ENCODE peak calls at places on chromosomes 6 and 20, in four cellular contexts. One of them, this sample, is unnamed. For H3K27me3, the result is how much of the 10 kb centered on the place peaks cover.

GRCh38 chr6:36235862-36236261 is 34.0 kb upstream of the PNPLA1 start:
- DNase-seq in pancreas: no peak
- DNase-seq in neural progenitor cell: no peak
- DNase-seq in effector memory CD4-positive, alpha-beta T cell: no peak
- DNase-seq in this sample: no peak

GRCh38 chr20:38825901-38826625 is 20.6 kb downstream of the PPP1R16B start:
- DNase-seq in neural progenitor cell: peak
- DNase-seq in effector memory CD4-positive, alpha-beta T cell: no peak
- DNase-seq in pancreas: no peak
- DNase-seq in this sample: no peak

GRCh38 chr6:161194374-161194773 is 79.5 kb downstream of the AGPAT4 start:
- DNase-seq in effector memory CD4-positive, alpha-beta T cell: no peak
- DNase-seq in neural progenitor cell: no peak
- DNase-seq in pancreas: no peak
- DNase-seq in this sample: no peak

GRCh38 chr6:35487653-35488516 is 9.0 kb downstream of the TEAD3 start:
- DNase-seq in pancreas: no peak
- DNase-seq in effector memory CD4-positive, alpha-beta T cell: no peak
- DNase-seq in neural progenitor cell: peak
- DNase-seq in this sample: no peak

GRCh38 chr20:52744441-52744840 is 227.7 kb upstream of the TSHZ2 start:
- DNase-seq in pancreas: no peak
- DNase-seq in neural progenitor cell: no peak
- DNase-seq in effector memory CD4-positive, alpha-beta T cell: no peak
- DNase-seq in this sample: no peak

GRCh38 chr20:36467076-36467999 is 74.0 kb upstream of the MYL9 start:
- DNase-seq in pancreas: peak
- DNase-seq in neural progenitor cell: no peak
- DNase-seq in effector memory CD4-positive, alpha-beta T cell: peak
- DNase-seq in this sample: no peak

GRCh38 chr6:126175251-126175650 is 164.7 kb upstream of the CENPW start:
- DNase-seq in pancreas: no peak
- DNase-seq in neural progenitor cell: no peak
- DNase-seq in effector memory CD4-positive, alpha-beta T cell: no peak
- DNase-seq in this sample: no peak

GRCh38 chr6:26270903-26271639 is 93.9 kb upstream of the BTN3A2 start:
- DNase-seq in neural progenitor cell: peak
- DNase-seq in pancreas: no peak
- DNase-seq in effector memory CD4-positive, alpha-beta T cell: peak
- DNase-seq in this sample: peak

GRCh38 chr20:460707-461106 is 1.6 kb downstream of the TBC1D20 start:
- DNase-seq in pancreas: no peak
- DNase-seq in effector memory CD4-positive, alpha-beta T cell: no peak
- DNase-seq in neural progenitor cell: no peak
- DNase-seq in this sample: no peak

GRCh38 chr6:52063584-52064400 is 23.6 kb downstream of the PKHD1 start:
- DNase-seq in effector memory CD4-positive, alpha-beta T cell: peak
- DNase-seq in pancreas: no peak
- DNase-seq in neural progenitor cell: peak
- DNase-seq in this sample: peak

GRCh38 chr6:25193865-25194679 is 85.1 kb upstream of the CARMIL1 start:
- DNase-seq in pancreas: no peak
- DNase-seq in effector memory CD4-positive, alpha-beta T cell: no peak
- DNase-seq in neural progenitor cell: no peak
- DNase-seq in this sample: no peak

GRCh38 chr6:5401845-5402738 is 140.8 kb downstream of the FARS2 start:
- DNase-seq in effector memory CD4-positive, alpha-beta T cell: no peak
- DNase-seq in neural progenitor cell: peak
- DNase-seq in pancreas: no peak
- DNase-seq in this sample: no peak

GRCh38 chr6:131065112-131065823 is 2.2 kb upstream of the EPB41L2 start:
- DNase-seq in neural progenitor cell: no peak
- DNase-seq in pancreas: no peak
- DNase-seq in effector memory CD4-positive, alpha-beta T cell: no peak
- DNase-seq in this sample: no peak

GRCh38 chr6:144008501-144009245 is 614 bp upstream of the PLAGL1 start:
- DNase-seq in effector memory CD4-positive, alpha-beta T cell: no peak
- DNase-seq in neural progenitor cell: peak
- DNase-seq in pancreas: no peak
- DNase-seq in this sample: no peak

GRCh38 chr20:51183443-51183842 is 160.5 kb upstream of the KCNG1 start:
- DNase-seq in pancreas: no peak
- DNase-seq in neural progenitor cell: no peak
- DNase-seq in effector memory CD4-positive, alpha-beta T cell: no peak
- DNase-seq in this sample: no peak

GRCh38 chr6:13463941-13464340 is 23.5 kb downstream of the GFOD1 start:
- DNase-seq in effector memory CD4-positive, alpha-beta T cell: no peak
- DNase-seq in pancreas: no peak
- DNase-seq in neural progenitor cell: no peak
- DNase-seq in this sample: no peak

GRCh38 chr6:86193821-86194220 is 551.1 kb upstream of the SYNCRIP start:
- DNase-seq in effector memory CD4-positive, alpha-beta T cell: no peak
- DNase-seq in neural progenitor cell: no peak
- DNase-seq in pancreas: no peak
- DNase-seq in this sample: no peak

GRCh38 chr6:20301256-20301655 is 89.0 kb upstream of the MBOAT1 start:
- DNase-seq in effector memory CD4-positive, alpha-beta T cell: no peak
- DNase-seq in neural progenitor cell: no peak
- DNase-seq in pancreas: no peak
- DNase-seq in this sample: no peak

GRCh38 chr6:151167034-151167433 is 72.7 kb upstream of the AKAP12 start:
- DNase-seq in pancreas: no peak
- DNase-seq in neural progenitor cell: no peak
- DNase-seq in effector memory CD4-positive, alpha-beta T cell: no peak
- DNase-seq in this sample: no peak

GRCh38 chr6:15996030-15996429 is 132.9 kb upstream of the MYLIP start:
- DNase-seq in neural progenitor cell: no peak
- DNase-seq in pancreas: no peak
- DNase-seq in effector memory CD4-positive, alpha-beta T cell: no peak
- DNase-seq in this sample: no peak

GRCh38 chr6:16001158-16001557 is 127.7 kb upstream of the MYLIP start:
- DNase-seq in effector memory CD4-positive, alpha-beta T cell: no peak
- DNase-seq in pancreas: no peak
- DNase-seq in neural progenitor cell: no peak
- DNase-seq in this sample: no peak

GRCh38 chr6:15997751-15998388 is 131.0 kb upstream of the MYLIP start:
- DNase-seq in neural progenitor cell: no peak
- DNase-seq in effector memory CD4-positive, alpha-beta T cell: no peak
- DNase-seq in pancreas: no peak
- DNase-seq in this sample: no peak

GRCh38 chr6:16002332-16003196 is 126.3 kb upstream of the MYLIP start:
- DNase-seq in effector memory CD4-positive, alpha-beta T cell: no peak
- DNase-seq in neural progenitor cell: no peak
- DNase-seq in pancreas: no peak
- DNase-seq in this sample: no peak

DNA sequence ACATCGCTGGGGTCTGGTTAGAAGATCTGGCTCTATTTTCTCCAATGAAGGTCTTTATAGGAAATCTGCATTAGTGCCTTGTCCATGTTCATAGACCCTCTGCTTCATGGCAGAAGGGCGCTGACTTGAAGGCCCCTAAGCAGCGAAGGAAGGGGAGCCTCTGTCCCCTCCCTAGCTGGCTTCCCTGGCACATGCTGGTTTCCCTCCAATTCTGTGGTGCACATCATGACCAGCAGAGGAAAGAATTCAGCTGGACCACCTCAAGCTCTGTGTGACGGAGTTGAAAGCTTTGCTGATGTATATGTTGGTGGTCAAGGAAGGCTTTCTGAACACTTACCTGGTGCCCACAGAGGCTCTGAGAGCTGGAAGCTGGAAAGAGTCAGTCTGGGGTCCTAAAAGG is 129.7 kb upstream of the MYLIP start:
- DNase-seq in pancreas: no peak
- DNase-seq in effector memory CD4-positive, alpha-beta T cell: no peak
- DNase-seq in neural progenitor cell: no peak
- DNase-seq in this sample: no peak
- H3K27ac ChIP-seq in pancreas: no peak
- H3K27ac ChIP-seq in effector memory CD4-positive, alpha-beta T cell: no peak
- H3K27ac ChIP-seq in neural progenitor cell: no peak
- H3K27ac ChIP-seq in this sample: no peak

GRCh38 chr6:100457251-100457990 is 7.3 kb downstream of the SIM1 start:
- DNase-seq in neural progenitor cell: peak
- DNase-seq in effector memory CD4-positive, alpha-beta T cell: no peak
- DNase-seq in pancreas: peak
- DNase-seq in this sample: no peak
- H3K4me3 ChIP-seq in neural progenitor cell: peak
- H3K4me3 ChIP-seq in effector memory CD4-positive, alpha-beta T cell: no peak
- H3K4me3 ChIP-seq in pancreas: peak
- H3K4me3 ChIP-seq in this sample: no peak

GRCh38 chr6:167345960-167346359 is 21.1 kb downstream of the TTLL2 start:
- DNase-seq in effector memory CD4-positive, alpha-beta T cell: no peak
- DNase-seq in pancreas: no peak
- DNase-seq in neural progenitor cell: no peak
- DNase-seq in this sample: no peak
- H3K27me3 ChIP-seq in effector memory CD4-positive, alpha-beta T cell: under half
- H3K27me3 ChIP-seq in pancreas: under half
- H3K27me3 ChIP-seq in neural progenitor cell: under half
- H3K27me3 ChIP-seq in this sample: under half

DNA sequence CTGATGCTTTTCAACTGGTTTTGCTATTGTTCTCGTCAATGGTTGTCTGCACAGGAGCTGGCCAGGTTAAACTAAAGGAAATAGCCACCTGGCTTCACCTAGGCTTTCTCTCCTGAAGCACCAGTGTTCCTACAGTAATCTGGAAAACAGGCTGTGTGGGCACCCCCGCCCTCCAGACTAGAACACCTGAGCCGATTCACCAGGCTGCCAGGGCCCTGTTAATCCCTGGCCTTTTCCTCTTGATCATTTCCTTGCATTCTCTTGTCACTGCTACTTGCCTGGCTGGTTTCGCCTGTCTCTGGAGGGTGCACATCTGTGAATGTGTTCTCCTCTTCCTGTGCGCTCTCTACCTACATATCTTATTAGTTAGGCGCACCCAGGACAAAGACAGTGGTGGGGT is 45.7 kb upstream of the EMILIN3 start:
- DNase-seq in pancreas: no peak
- DNase-seq in neural progenitor cell: no peak
- DNase-seq in effector memory CD4-positive, alpha-beta T cell: no peak
- DNase-seq in this sample: no peak
- H3K27ac ChIP-seq in pancreas: no peak
- H3K27ac ChIP-seq in neural progenitor cell: no peak
- H3K27ac ChIP-seq in effector memory CD4-positive, alpha-beta T cell: no peak
- H3K27ac ChIP-seq in this sample: no peak

GRCh38 chr6:100300221-100300736 is 164.4 kb downstream of the SIM1 start:
- DNase-seq in pancreas: no peak
- DNase-seq in neural progenitor cell: no peak
- DNase-seq in effector memory CD4-positive, alpha-beta T cell: no peak
- DNase-seq in this sample: no peak
- H3K4me3 ChIP-seq in pancreas: no peak
- H3K4me3 ChIP-seq in neural progenitor cell: no peak
- H3K4me3 ChIP-seq in effector memory CD4-positive, alpha-beta T cell: no peak
- H3K4me3 ChIP-seq in this sample: no peak

GRCh38 chr6:33974030-33974429 is 170.2 kb upstream of the MLN start:
- DNase-seq in effector memory CD4-positive, alpha-beta T cell: no peak
- DNase-seq in neural progenitor cell: no peak
- DNase-seq in pancreas: no peak
- DNase-seq in this sample: no peak

GRCh38 chr6:33967966-33968724 is 164.3 kb upstream of the MLN start:
- DNase-seq in pancreas: peak
- DNase-seq in neural progenitor cell: peak
- DNase-seq in effector memory CD4-positive, alpha-beta T cell: no peak
- DNase-seq in this sample: no peak

GRCh38 chr6:33975631-33976424 is 170.1 kb downstream of the GRM4 start:
- DNase-seq in effector memory CD4-positive, alpha-beta T cell: no peak
- DNase-seq in pancreas: no peak
- DNase-seq in neural progenitor cell: peak
- DNase-seq in this sample: no peak

GRCh38 chr6:33974471-33974870 is 170.7 kb upstream of the MLN start:
- DNase-seq in neural progenitor cell: no peak
- DNase-seq in pancreas: no peak
- DNase-seq in effector memory CD4-positive, alpha-beta T cell: no peak
- DNase-seq in this sample: no peak

GRCh38 chr6:33971580-33971979 is 167.8 kb upstream of the MLN start:
- DNase-seq in pancreas: no peak
- DNase-seq in effector memory CD4-positive, alpha-beta T cell: no peak
- DNase-seq in neural progenitor cell: no peak
- DNase-seq in this sample: no peak
- H3K27me3 ChIP-seq in pancreas: under half
- H3K27me3 ChIP-seq in effector memory CD4-positive, alpha-beta T cell: under half
- H3K27me3 ChIP-seq in neural progenitor cell: under half
- H3K27me3 ChIP-seq in this sample: under half

GRCh38 chr6:22956029-22956715 is 386.8 kb downstream of the HDGFL1 start:
- DNase-seq in neural progenitor cell: no peak
- DNase-seq in pancreas: no peak
- DNase-seq in effector memory CD4-positive, alpha-beta T cell: no peak
- DNase-seq in this sample: no peak
- H3K27ac ChIP-seq in neural progenitor cell: no peak
- H3K27ac ChIP-seq in pancreas: no peak
- H3K27ac ChIP-seq in effector memory CD4-positive, alpha-beta T cell: no peak
- H3K27ac ChIP-seq in this sample: no peak

GRCh38 chr20:4011226-4011975 is 4.0 kb downstream of the RNF24 start:
- DNase-seq in pancreas: no peak
- DNase-seq in effector memory CD4-positive, alpha-beta T cell: no peak
- DNase-seq in neural progenitor cell: no peak
- DNase-seq in this sample: no peak

GRCh38 chr20:4016349-4017050 is 1.1 kb upstream of the RNF24 start:
- DNase-seq in pancreas: no peak
- DNase-seq in neural progenitor cell: no peak
- DNase-seq in effector memory CD4-positive, alpha-beta T cell: no peak
- DNase-seq in this sample: no peak

GRCh38 chr20:4012631-4013030 is 2.7 kb downstream of the RNF24 start:
- DNase-seq in neural progenitor cell: no peak
- DNase-seq in pancreas: no peak
- DNase-seq in effector memory CD4-positive, alpha-beta T cell: no peak
- DNase-seq in this sample: no peak

GRCh38 chr20:4014031-4014474 is 1.3 kb downstream of the RNF24 start:
- DNase-seq in pancreas: no peak
- DNase-seq in neural progenitor cell: peak
- DNase-seq in effector memory CD4-positive, alpha-beta T cell: no peak
- DNase-seq in this sample: no peak

GRCh38 chr20:4013041-4013440 is 2.3 kb downstream of the RNF24 start:
- DNase-seq in pancreas: no peak
- DNase-seq in neural progenitor cell: no peak
- DNase-seq in effector memory CD4-positive, alpha-beta T cell: no peak
- DNase-seq in this sample: no peak
- H3K4me3 ChIP-seq in pancreas: no peak
- H3K4me3 ChIP-seq in neural progenitor cell: no peak
- H3K4me3 ChIP-seq in effector memory CD4-positive, alpha-beta T cell: no peak
- H3K4me3 ChIP-seq in this sample: no peak

DNA sequence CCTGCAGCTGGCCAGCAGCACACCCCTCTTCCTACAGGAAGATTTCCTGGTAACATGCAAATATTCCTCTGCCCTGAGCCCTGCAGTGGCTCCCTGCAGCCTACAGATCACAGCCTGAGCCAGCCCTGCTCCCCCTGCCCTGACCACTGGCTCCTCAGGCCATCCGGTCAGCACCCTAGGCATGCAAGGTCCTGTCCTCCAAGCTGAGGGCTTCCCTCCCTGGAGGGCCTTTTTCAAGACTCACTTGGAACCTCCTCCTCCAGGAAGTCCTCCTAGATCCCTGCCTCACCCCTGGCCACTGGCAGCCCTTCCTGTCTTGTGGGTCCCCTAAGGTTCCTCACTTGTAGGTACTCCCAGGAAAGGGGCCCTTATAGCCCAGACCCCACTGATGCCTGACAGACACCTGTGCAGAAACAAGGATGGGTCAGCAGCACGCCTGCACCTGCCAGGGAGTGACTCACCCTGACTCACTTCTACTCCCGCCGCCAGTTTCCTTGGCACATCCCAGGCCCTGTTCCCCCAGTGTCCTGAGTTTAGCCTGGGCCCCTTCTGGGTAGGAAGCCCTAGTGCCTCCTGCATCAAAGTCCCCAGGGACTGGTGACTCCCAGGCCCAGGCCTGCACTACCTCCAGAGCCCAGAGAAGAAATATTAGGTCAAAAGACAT is 3.2 kb downstream of the SLC4A11 start:
- DNase-seq in neural progenitor cell: no peak
- DNase-seq in pancreas: no peak
- DNase-seq in effector memory CD4-positive, alpha-beta T cell: no peak
- DNase-seq in this sample: no peak
- H3K27me3 ChIP-seq in neural progenitor cell: half or more
- H3K27me3 ChIP-seq in pancreas: under half
- H3K27me3 ChIP-seq in effector memory CD4-positive, alpha-beta T cell: under half
- H3K27me3 ChIP-seq in this sample: under half

This sample was measured in naive thymus-derived CD4-positive, alpha-beta T cell.